ENCODE peak calls at places on chromosomes 16 and 17, in seven cellular contexts. D, A, Z, C, Q, F and E are unnamed samples.
A peak's percentile ranks its signal among the peaks of the same experiment; 100 is the strongest.

GRCh38 chr16:81779540-81780320 is 639 bp downstream of the PLCG2 start:
- DNase-seq in D (no peak), A (no peak), Z (peak; percentile 27), C (peak; percentile 66), Q (peak; percentile 4), F (peak; percentile 39), E (no peak)

GRCh38 chr16:85722066-85722465 is 28.8 kb downstream of the C16orf74 start:
- DNase-seq in D (no peak), A (no peak), Z (no peak), C (no peak), Q (no peak), F (no peak), E (no peak)

GRCh38 chr16:89815639-89816348 is 653 bp downstream of the FANCA start:
- DNase-seq in D (no peak), A (no peak), Z (no peak), C (no peak), Q (no peak), F (no peak), E (peak; percentile 13)

GRCh38 chr16:88298882-88299745 is 83.6 kb upstream of the ZNF469 start:
- DNase-seq in D (peak; percentile 77), A (no peak), Z (no peak), C (no peak), Q (no peak), F (no peak), E (peak; percentile 42)

GRCh38 chr17:75238684-75239191 is 22.7 kb downstream of the GGA3 start:
- DNase-seq in D (peak; percentile 57), A (peak; percentile 59), Z (peak; percentile 65), C (peak; percentile 47), Q (peak; percentile 78), F (peak; percentile 74), E (peak; percentile 59)

GRCh38 chr16:86740817-86741799 is 162.8 kb downstream of the FOXL1 start:
- DNase-seq in D (peak; percentile 62), A (no peak), Z (peak; percentile 22), C (no peak), Q (peak; percentile 76), F (no peak), E (peak; percentile 59)

GRCh38 chr16:4087990-4088577 is 28.2 kb downstream of the ADCY9 start:
- DNase-seq in D (no peak), A (no peak), Z (no peak), C (no peak), Q (no peak), F (no peak), E (no peak)

GRCh38 chr17:43211123-43211479 is 574 bp upstream of the TMEM106A start:
- DNase-seq in D (no peak), A (no peak), Z (no peak), C (no peak), Q (no peak), F (no peak), E (peak; percentile 8)

GRCh38 chr16:74700206-74701040 is at the start of gene MLKL:
- DNase-seq in D (peak; percentile 58), A (peak; percentile 31), Z (peak; percentile 70), C (peak; percentile 68), Q (peak; percentile 62), F (peak; percentile 43), E (peak; percentile 67)

GRCh38 chr16:86011532-86011931 is 112.6 kb downstream of the IRF8 start:
- DNase-seq in D (no peak), A (no peak), Z (no peak), C (no peak), Q (no peak), F (no peak), E (no peak)

GRCh38 chr17:34420254-34420766 is 57.3 kb upstream of the CCL1 start:
- DNase-seq in D (peak; percentile 46), A (peak; percentile 40), Z (peak; percentile 67), C (peak; percentile 52), Q (peak; percentile 71), F (peak; percentile 82), E (peak; percentile 54)

GRCh38 chr17:5050281-5050680 is 15.1 kb upstream of the SLC52A1 start:
- DNase-seq in D (no peak), A (no peak), Z (no peak), C (no peak), Q (peak; percentile 16), F (no peak), E (peak; percentile 93)

GRCh38 chr17:13508916-13509315 is 92.8 kb downstream of the HS3ST3A1 start:
- DNase-seq in D (no peak), A (no peak), Z (no peak), C (no peak), Q (peak; percentile 45), F (no peak), E (peak; percentile 24)

GRCh38 chr16:28064150-28064549 is 636 bp upstream of the GSG1L start:
- DNase-seq in D (no peak), A (no peak), Z (no peak), C (no peak), Q (no peak), F (no peak), E (no peak)

GRCh38 chr17:40480501-40481003 is 20.9 kb downstream of the TNS4 start:
- DNase-seq in D (peak; percentile 66), A (no peak), Z (no peak), C (peak; percentile 71), Q (peak; percentile 84), F (no peak), E (peak; percentile 55)

GRCh38 chr16:17469011-17469741 is 1.6 kb downstream of the XYLT1 start:
- DNase-seq in D (no peak), A (no peak), Z (no peak), C (no peak), Q (peak; percentile 28), F (no peak), E (peak; percentile 42)

GRCh38 chr17:35046740-35047283 is 16.7 kb downstream of the RFFL start:
- DNase-seq in D (peak; percentile 69), A (no peak), Z (no peak), C (peak; percentile 33), Q (peak; percentile 71), F (peak; percentile 14), E (no peak)

GRCh38 chr17:15966183-15966878 is 21.4 kb downstream of the ADORA2B start:
- DNase-seq in D (peak; percentile 42), A (no peak), Z (peak; percentile 75), C (no peak), Q (no peak), F (no peak), E (peak; percentile 54)

GRCh38 chr17:46039592-46040186 is 40.6 kb downstream of the STH start:
- DNase-seq in D (no peak), A (no peak), Z (peak; percentile 37), C (no peak), Q (no peak), F (no peak), E (no peak)

GRCh38 chr16:67910162-67910561 is 17.1 kb downstream of the PSKH1 start:
- DNase-seq in D (peak; percentile 70), A (no peak), Z (no peak), C (no peak), Q (peak; percentile 53), F (no peak), E (peak; percentile 46)

GRCh38 chr17:6279659-6280058 is 155.3 kb downstream of the AIPL1 start:
- DNase-seq in D (peak; percentile 80), A (peak; percentile 56), Z (peak; percentile 21), C (no peak), Q (no peak), F (no peak), E (no peak)

GRCh38 chr16:31010539-31010938 is at the start of gene STX1B:
- DNase-seq in D (no peak), A (no peak), Z (no peak), C (peak; percentile 21), Q (no peak), F (peak; percentile 82), E (no peak)

GRCh38 chr16:2499890-2500633 is 13.7 kb upstream of the ATP6V0C start:
- DNase-seq in D (no peak), A (no peak), Z (no peak), C (no peak), Q (no peak), F (no peak), E (no peak)

DNA sequence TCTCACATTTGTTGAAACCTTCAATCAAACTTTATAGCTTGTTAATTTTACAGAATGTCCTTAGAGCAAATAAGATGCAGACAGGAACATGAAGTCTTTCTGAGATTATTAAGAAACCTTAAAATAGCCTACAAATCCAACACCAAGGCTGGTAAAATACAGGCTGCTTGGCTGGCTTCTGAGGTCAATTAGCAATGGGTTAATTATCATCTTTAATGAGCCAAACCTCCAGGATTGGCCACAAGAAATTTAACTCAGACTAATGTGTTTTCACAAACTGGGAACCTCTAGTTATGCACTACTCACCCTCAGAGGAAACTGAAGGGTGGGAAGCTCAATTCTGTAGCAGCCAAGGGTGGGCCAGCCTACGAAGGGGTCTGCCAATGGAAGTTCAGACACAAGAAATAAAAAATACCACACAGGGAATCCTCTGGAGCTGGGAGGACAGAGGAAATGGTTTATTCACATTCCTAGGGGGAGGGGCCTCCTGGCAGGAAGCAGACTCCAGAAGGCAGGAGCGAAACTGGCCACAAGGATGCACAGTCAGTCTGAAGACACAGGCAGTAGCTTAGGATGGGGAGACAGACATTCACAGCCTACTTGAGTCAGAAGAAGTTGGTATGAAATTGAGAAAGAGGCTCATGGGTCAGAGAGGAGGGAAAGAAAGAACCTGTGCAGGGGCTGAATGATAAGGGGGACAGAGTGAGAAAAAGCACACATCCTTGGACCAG is 36.1 kb downstream of the HIC1 start:
- DNase-seq in D (peak; percentile 71), A (no peak), Z (peak; percentile 35), C (no peak), Q (peak; percentile 93), F (peak; percentile 23), E (peak; percentile 97)
- TF ChIP-seq CTCF in D (peak; percentile 12), A (peak; percentile 22), Z (no peak), C (peak; percentile 20), Q (peak; percentile 61), F (no peak), E (peak; percentile 53)

GRCh38 chr17:70166571-70166970 is 2.8 kb upstream of the KCNJ2 start:
- DNase-seq in D (no peak), A (no peak), Z (no peak), C (no peak), Q (no peak), F (no peak), E (no peak)

GRCh38 chr17:70171159-70171558 is 1.8 kb downstream of the KCNJ2 start:
- DNase-seq in D (no peak), A (no peak), Z (no peak), C (no peak), Q (no peak), F (no peak), E (no peak)

GRCh38 chr17:70169707-70170597 is 620 bp downstream of the KCNJ2 start:
- DNase-seq in D (no peak), A (no peak), Z (no peak), C (no peak), Q (peak; percentile 31), F (no peak), E (peak; percentile 76)

GRCh38 chr17:70168979-70169706 is at the start of gene KCNJ2:
- DNase-seq in D (peak; percentile 64), A (no peak), Z (peak; percentile 85), C (peak; percentile 28), Q (peak; percentile 61), F (peak; percentile 88), E (peak; percentile 75)

GRCh38 chr17:70168044-70168978 is 1.0 kb upstream of the KCNJ2 start:
- DNase-seq in D (peak; percentile 74), A (no peak), Z (peak; percentile 60), C (no peak), Q (peak; percentile 68), F (peak; percentile 26), E (peak; percentile 65)
- H3K4me3 ChIP-seq in D (peak overlapping the region; percentile 60), A (no peak overlapping the region), Z (peak overlapping the region; percentile 37), C (peak overlapping the region; percentile 35), Q (peak overlapping the region; percentile 52), F (peak overlapping the region; percentile 34), E (peak overlapping the region; percentile 71)

GRCh38 chr17:73500414-73500999 is 143.7 kb downstream of the SDK2 start:
- DNase-seq in D (no peak), A (no peak), Z (no peak), C (no peak), Q (no peak), F (no peak), E (no peak)
- TF ChIP-seq CTCF in D (no peak), A (no peak), Z (no peak), C (no peak), Q (no peak), F (no peak), E (no peak)

GRCh38 chr17:68198931-68199836 is 48.7 kb upstream of the AMZ2 start:
- DNase-seq in D (no peak), A (no peak), Z (no peak), C (no peak), Q (no peak), F (no peak), E (no peak)
- H3K4me3 ChIP-seq in D (no peak overlapping the region), A (no peak overlapping the region), Z (no peak overlapping the region), C (peak overlapping the region; percentile 52), Q (no peak overlapping the region), F (no peak overlapping the region), E (no peak overlapping the region)